ENCODE peak calls at places on chromosomes 3 and 15, in ten cellular contexts. Z is ovary, D is lung, E is tibial nerve, Q is upper lobe of left lung, N is uterus, X is mammary epithelial cell, H is dorsolateral prefrontal cortex, I is pancreas, B is colonic mucosa. K is an unnamed sample. For H3K27me3, the result is how much of the 10 kb centered on the place peaks cover.

GRCh38 chr3:114363554-114364202 is 69.8 kb downstream of the TIGIT start:
- DNase-seq in Z (no peak), D (no peak), E (no peak), Q (no peak), N (no peak), X (peak), H (no peak), I (no peak), B (no peak), K (peak)

GRCh38 chr3:140617135-140617534 is 60.7 kb upstream of the TRIM42 start:
- DNase-seq in Z (no peak), D (no peak), E (no peak), Q (no peak), N (no peak), X (no peak), H (no peak), I (no peak), B (no peak), K (no peak)

GRCh38 chr3:27431116-27431515 is 53.1 kb downstream of the SLC4A7 start:
- DNase-seq in Z (no peak), D (peak), E (peak), Q (no peak), N (no peak), X (peak), H (no peak), I (no peak), B (no peak), K (peak)

GRCh38 chr15:58546635-58547627 is 115.1 kb downstream of the LIPC start:
- DNase-seq in Z (peak), D (peak), E (no peak), Q (no peak), N (no peak), X (peak), H (no peak), I (no peak), B (no peak), K (peak)

GRCh38 chr3:37137516-37137915 is 36.9 kb downstream of the LRRFIP2 start:
- DNase-seq in Z (no peak), D (no peak), E (no peak), Q (no peak), N (no peak), X (no peak), H (no peak), I (no peak), B (no peak), K (no peak)

GRCh38 chr3:78101363-78101762 is 1061.5 kb downstream of the ROBO2 start:
- DNase-seq in Z (no peak), D (no peak), E (no peak), Q (no peak), N (no peak), X (no peak), H (no peak), I (no peak), B (no peak), K (no peak)

GRCh38 chr3:107846282-107846852 is 244.5 kb downstream of the CD47 start:
- DNase-seq in Z (peak), D (peak), E (peak), Q (no peak), N (peak), X (peak), H (peak), I (peak), B (peak), K (peak)

GRCh38 chr3:172021859-172022258 is 17.5 kb upstream of the FNDC3B start:
- DNase-seq in Z (no peak), D (no peak), E (no peak), Q (no peak), N (no peak), X (no peak), H (no peak), I (no peak), B (no peak), K (no peak)

GRCh38 chr15:65303687-65304392 is 637 bp upstream of the RNU5B-1 start:
- DNase-seq in Z (peak), D (peak), E (peak), Q (no peak), N (peak), X (peak), H (peak), I (peak), B (peak), K (peak)

GRCh38 chr3:167940241-167940640 is 155.5 kb downstream of the GOLIM4 start:
- DNase-seq in Z (no peak), D (no peak), E (no peak), Q (no peak), N (no peak), X (peak), H (no peak), I (no peak), B (no peak), K (peak)

GRCh38 chr15:58243083-58243482 is 104.9 kb downstream of the AQP9 start:
- DNase-seq in Z (no peak), D (no peak), E (no peak), Q (no peak), N (no peak), X (no peak), H (no peak), I (no peak), B (no peak), K (no peak)

GRCh38 chr3:43034911-43035310 is 55.8 kb downstream of the GASK1A start:
- DNase-seq in Z (no peak), D (no peak), E (no peak), Q (no peak), N (no peak), X (no peak), H (no peak), I (no peak), B (no peak), K (no peak)

GRCh38 chr15:85624241-85624855 is 170.4 kb downstream of the KLHL25 start:
- DNase-seq in Z (no peak), D (no peak), E (no peak), Q (no peak), N (no peak), X (no peak), H (no peak), I (no peak), B (no peak), K (no peak)

GRCh38 chr15:31384568-31384967 is 57.9 kb downstream of the KLF13 start:
- DNase-seq in Z (no peak), D (no peak), E (no peak), Q (no peak), N (no peak), X (peak), H (no peak), I (no peak), B (no peak), K (peak)

GRCh38 chr15:90891346-90891949 is 7.1 kb downstream of the FES start:
- DNase-seq in Z (no peak), D (no peak), E (no peak), Q (no peak), N (no peak), X (no peak), H (no peak), I (no peak), B (no peak), K (no peak)

GRCh38 chr3:134366221-134366927 is 7.9 kb downstream of the AMOTL2 start:
- DNase-seq in Z (no peak), D (no peak), E (no peak), Q (no peak), N (no peak), X (no peak), H (no peak), I (no peak), B (peak), K (no peak)

GRCh38 chr3:18758047-18758704 is 333.0 kb upstream of the SATB1 start:
- DNase-seq in Z (no peak), D (peak), E (peak), Q (no peak), N (no peak), X (peak), H (no peak), I (no peak), B (peak), K (peak)

GRCh38 chr3:196149375-196149774 is 61.8 kb downstream of the ZDHHC19 start:
- DNase-seq in Z (no peak), D (no peak), E (no peak), Q (no peak), N (no peak), X (peak), H (no peak), I (no peak), B (no peak), K (no peak)

GRCh38 chr3:197181751-197182150 is 116.7 kb downstream of the DLG1 start:
- DNase-seq in Z (no peak), D (peak), E (peak), Q (no peak), N (peak), X (no peak), H (no peak), I (no peak), B (no peak), K (no peak)

GRCh38 chr15:22226034-22226790 is 145.9 kb downstream of the OR4M2 start:
- DNase-seq in Z (no peak), D (no peak), E (no peak), Q (no peak), N (no peak), X (no peak), H (peak), I (no peak), B (no peak), K (no peak)

GRCh38 chr3:123688241-123688747 is 103.4 kb upstream of the HACD2 start:
- DNase-seq in Z (no peak), D (no peak), E (no peak), Q (no peak), N (no peak), X (peak), H (no peak), I (no peak), B (no peak), K (peak)

GRCh38 chr3:123143669-123144411 is 57.9 kb upstream of the SEC22A start:
- DNase-seq in Z (peak), D (no peak), E (no peak), Q (no peak), N (no peak), X (no peak), H (no peak), I (no peak), B (no peak), K (peak)

GRCh38 chr15:98160236-98160635 is 199.7 kb downstream of the ARRDC4 start:
- DNase-seq in Z (no peak), D (no peak), E (no peak), Q (no peak), N (no peak), X (no peak), H (no peak), I (no peak), B (no peak), K (no peak)

GRCh38 chr3:139394116-139394515 is 4.7 kb upstream of the COPB2 start:
- DNase-seq in Z (no peak), D (no peak), E (no peak), Q (no peak), N (no peak), X (no peak), H (no peak), I (no peak), B (no peak), K (no peak)

GRCh38 chr3:9098716-9099675 is 135.7 kb upstream of the RAD18 start:
- DNase-seq in Z (peak), D (no peak), E (no peak), Q (no peak), N (no peak), X (no peak), H (peak), I (no peak), B (no peak), K (peak)

GRCh38 chr3:123658860-123659221 is 74.0 kb upstream of the HACD2 start:
- DNase-seq in Z (no peak), D (peak), E (no peak), Q (no peak), N (peak), X (no peak), H (no peak), I (no peak), B (no peak), K (no peak)

GRCh38 chr3:10454907-10455306 is 50.5 kb downstream of the ATP2B2 start:
- DNase-seq in Z (no peak), D (no peak), E (no peak), Q (no peak), N (no peak), X (no peak), H (no peak), I (no peak), B (no peak), K (no peak)

GRCh38 chr15:39869858-39870515 is 50.1 kb downstream of the GPR176 start:
- DNase-seq in Z (no peak), D (no peak), E (peak), Q (no peak), N (no peak), X (no peak), H (no peak), I (no peak), B (no peak), K (no peak)

GRCh38 chr15:69172854-69173253 is 12.4 kb downstream of the GLCE start:
- DNase-seq in Z (no peak), D (no peak), E (no peak), Q (no peak), N (no peak), X (no peak), H (no peak), I (no peak), B (peak), K (peak)

GRCh38 chr3:21331321-21331720 is 419.7 kb downstream of the ZNF385D start:
- DNase-seq in Z (no peak), D (no peak), E (no peak), Q (no peak), N (no peak), X (no peak), H (no peak), I (no peak), B (no peak), K (no peak)

GRCh38 chr15:96285306-96285705 is 45.2 kb upstream of the NR2F2 start:
- DNase-seq in Z (peak), D (no peak), E (peak), Q (no peak), N (peak), X (no peak), H (no peak), I (no peak), B (no peak), K (no peak)

GRCh38 chr15:57992761-57993295 is 72.7 kb downstream of the ALDH1A2 start:
- DNase-seq in Z (no peak), D (no peak), E (no peak), Q (no peak), N (no peak), X (no peak), H (no peak), I (no peak), B (no peak), K (no peak)

GRCh38 chr15:77553257-77553656 is 79.5 kb downstream of the LINGO1 start:
- DNase-seq in Z (no peak), D (no peak), E (no peak), Q (no peak), N (no peak), X (no peak), H (no peak), I (no peak), B (no peak), K (no peak)
- H3K27me3 ChIP-seq in Z (under half), D (under half), E (under half), Q (under half), N (under half), X (under half), H (under half), I (under half), B (under half), K (under half)

DNA sequence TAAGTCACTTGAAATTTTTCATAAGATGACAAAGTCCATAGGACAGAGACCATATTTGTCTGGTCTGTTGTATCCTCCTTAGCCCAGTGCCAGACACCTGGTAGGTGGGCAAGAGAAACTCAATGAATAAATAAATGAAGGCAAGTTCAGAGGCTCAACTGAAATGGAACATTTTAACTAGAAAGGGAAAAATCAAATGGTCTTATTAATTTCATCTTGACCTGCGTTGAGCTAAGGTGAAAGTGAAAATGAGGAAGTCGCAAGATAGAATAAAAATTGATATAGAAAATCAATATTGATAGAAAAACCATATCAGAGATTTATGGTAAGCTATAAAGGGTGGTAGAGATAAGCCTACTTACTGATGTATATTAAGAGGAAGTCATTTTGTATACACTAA is 3.0 kb downstream of the NFKBIZ start:
- DNase-seq in Z (no peak), D (no peak), E (no peak), Q (no peak), N (no peak), X (no peak), H (no peak), I (no peak), B (no peak), K (no peak)
- H3K4me3 ChIP-seq in Z (peak), D (no peak), E (peak), Q (no peak), N (no peak), X (peak), H (no peak), I (peak), B (peak), K (no peak)

DNA sequence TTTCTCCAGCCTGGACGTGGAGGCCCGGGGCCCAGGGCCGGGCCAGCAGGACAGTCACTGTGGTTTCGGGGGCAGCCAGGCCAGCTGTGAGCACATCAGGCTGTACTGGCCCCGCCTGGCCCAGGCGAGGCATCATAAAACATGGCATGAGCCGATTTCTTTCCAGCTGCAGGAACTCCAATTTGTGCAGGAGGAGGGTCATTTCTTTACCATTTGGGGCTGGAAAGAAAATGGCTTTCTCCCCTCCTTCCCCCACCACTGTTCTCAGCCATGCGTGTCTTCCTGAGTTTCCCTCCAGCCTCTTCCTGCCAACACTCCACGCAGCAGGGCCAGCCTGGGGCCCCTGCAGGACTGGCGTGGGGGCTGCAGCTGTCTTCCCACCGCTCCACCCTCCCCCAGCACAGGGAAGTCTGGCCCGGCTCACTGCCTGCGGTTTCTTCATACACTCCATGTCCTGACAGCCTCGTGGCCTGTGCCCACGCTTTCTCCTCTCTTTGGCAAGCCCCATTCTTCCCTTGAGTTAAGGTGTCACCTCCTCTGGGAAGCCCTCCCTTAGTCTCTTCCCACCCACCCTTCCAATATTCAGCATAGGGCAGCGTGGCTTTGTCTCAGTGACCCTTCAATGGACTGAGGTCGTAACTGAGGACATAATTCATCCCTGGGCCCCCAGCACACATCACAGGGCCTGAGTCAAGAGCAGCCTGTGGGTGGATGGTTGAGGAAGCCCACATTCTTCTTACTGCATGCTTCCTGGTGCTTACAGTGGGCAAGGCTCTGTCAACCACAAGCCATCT is 135.8 kb downstream of the CHSY1 start:
- DNase-seq in Z (peak), D (peak), E (peak), Q (no peak), N (peak), X (no peak), H (peak), I (no peak), B (no peak), K (no peak)
- TF ChIP-seq CTCF in Z (no peak), D (no peak), E (no peak), Q (no peak), N (no peak), X (no peak), H (no peak), I (no peak), B (no peak), K (no peak)

GRCh38 chr3:53581671-53582070 is 87.3 kb downstream of the CACNA1D start:
- DNase-seq in Z (no peak), D (no peak), E (no peak), Q (no peak), N (no peak), X (peak), H (no peak), I (no peak), B (no peak), K (peak)
- H3K27me3 ChIP-seq in Z (under half), D (under half), E (under half), Q (under half), N (under half), X (under half), H (under half), I (under half), B (under half), K (under half)

GRCh38 chr3:52290596-52291507 is 3.2 kb downstream of the GLYCTK start:
- DNase-seq in Z (peak), D (no peak), E (no peak), Q (peak), N (no peak), X (no peak), H (no peak), I (peak), B (no peak), K (no peak)
- H3K4me3 ChIP-seq in Z (no peak), D (no peak), E (peak), Q (no peak), N (no peak), X (no peak), H (no peak), I (peak), B (peak), K (no peak)

GRCh38 chr3:40925228-40925627 is 274.1 kb upstream of the CTNNB1 start:
- DNase-seq in Z (no peak), D (no peak), E (no peak), Q (no peak), N (no peak), X (no peak), H (no peak), I (no peak), B (no peak), K (no peak)

GRCh38 chr3:40930772-40931171 is 268.5 kb upstream of the CTNNB1 start:
- DNase-seq in Z (no peak), D (no peak), E (no peak), Q (no peak), N (no peak), X (no peak), H (no peak), I (peak), B (no peak), K (no peak)

GRCh38 chr3:40924559-40925058 is 274.7 kb upstream of the CTNNB1 start:
- DNase-seq in Z (peak), D (peak), E (no peak), Q (no peak), N (no peak), X (no peak), H (no peak), I (no peak), B (no peak), K (no peak)

DNA sequence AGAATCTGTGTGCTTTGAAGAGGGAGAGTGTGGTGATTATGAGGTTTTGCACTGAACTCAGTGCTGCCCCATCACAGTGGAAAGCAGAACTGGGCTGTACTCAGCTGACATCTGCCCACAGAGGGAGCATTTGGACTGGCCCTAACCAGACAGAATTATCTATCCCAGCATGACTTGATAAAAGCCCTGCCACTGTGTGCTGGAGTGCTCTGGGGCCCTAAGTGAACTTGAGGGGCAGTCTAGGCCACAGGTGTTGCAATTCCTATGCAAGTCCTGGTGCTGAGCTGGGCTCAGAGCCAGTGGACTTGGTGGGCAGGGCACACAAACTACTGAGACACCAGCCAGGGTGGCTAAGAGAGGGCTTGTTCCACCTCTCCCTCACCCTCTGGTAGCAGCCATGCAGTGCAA is 269.2 kb upstream of the CTNNB1 start:
- DNase-seq in Z (no peak), D (peak), E (no peak), Q (no peak), N (no peak), X (no peak), H (no peak), I (peak), B (no peak), K (no peak)
- TF ChIP-seq CTCF in Z (no peak), D (no peak), E (no peak), Q (peak), N (no peak), X (peak), H (no peak), I (no peak), B (no peak), K (peak)

K was measured in bronchial epithelial cell.